ENCODE peak calls at places on chromosome 18, in five cellular contexts. One of them, this sample, is unnamed.

GRCh38 chr18:36203360-36203895 is 16.1 kb downstream of the MOCOS start:
- DNase-seq in HepG2: no peak
- DNase-seq in SK-N-SH: no peak
- DNase-seq in K562: no peak
- DNase-seq in H1: no peak
- DNase-seq in this sample: no peak

GRCh38 chr18:9869713-9870430 is 15.9 kb upstream of the TXNDC2 start:
- DNase-seq in H1: no peak
- DNase-seq in K562: peak; percentile 83
- DNase-seq in HepG2: peak; percentile 95
- DNase-seq in SK-N-SH: peak; percentile 25
- DNase-seq in this sample: peak; percentile 93

GRCh38 chr18:35524236-35524635 is 26.5 kb upstream of the INO80C start:
- DNase-seq in HepG2: no peak
- DNase-seq in SK-N-SH: no peak
- DNase-seq in H1: no peak
- DNase-seq in K562: no peak
- DNase-seq in this sample: no peak

GRCh38 chr18:40159141-40160017 is 1795.7 kb upstream of the PIK3C3 start:
- DNase-seq in SK-N-SH: peak; percentile 27
- DNase-seq in HepG2: peak; percentile 35
- DNase-seq in K562: no peak
- DNase-seq in H1: no peak
- DNase-seq in this sample: peak; percentile 16

GRCh38 chr18:53795061-53795460 is 429.4 kb downstream of the MBD2 start:
- DNase-seq in SK-N-SH: no peak
- DNase-seq in H1: no peak
- DNase-seq in HepG2: no peak
- DNase-seq in K562: no peak
- DNase-seq in this sample: no peak

GRCh38 chr18:57666818-57667497 is 45.3 kb upstream of the NARS1 start:
- DNase-seq in K562: peak; percentile 57
- DNase-seq in HepG2: no peak
- DNase-seq in SK-N-SH: no peak
- DNase-seq in H1: no peak
- DNase-seq in this sample: no peak

GRCh38 chr18:8895987-8896619 is 190.7 kb downstream of the MTCL1 start:
- DNase-seq in SK-N-SH: no peak
- DNase-seq in H1: no peak
- DNase-seq in HepG2: no peak
- DNase-seq in K562: no peak
- DNase-seq in this sample: no peak

GRCh38 chr18:8776544-8776943 is 71.2 kb downstream of the MTCL1 start:
- DNase-seq in HepG2: no peak
- DNase-seq in H1: no peak
- DNase-seq in K562: no peak
- DNase-seq in SK-N-SH: no peak
- DNase-seq in this sample: no peak

GRCh38 chr18:3044931-3045698 is 32.2 kb upstream of the LPIN2 start:
- DNase-seq in HepG2: peak; percentile 58
- DNase-seq in SK-N-SH: no peak
- DNase-seq in K562: no peak
- DNase-seq in H1: no peak
- DNase-seq in this sample: no peak

GRCh38 chr18:12939161-12939560 is 8.7 kb upstream of the SEH1L start:
- DNase-seq in K562: no peak
- DNase-seq in SK-N-SH: no peak
- DNase-seq in HepG2: no peak
- DNase-seq in H1: no peak
- DNase-seq in this sample: no peak

GRCh38 chr18:35915056-35915455 is 57.4 kb upstream of the RMP24 start:
- DNase-seq in SK-N-SH: no peak
- DNase-seq in K562: no peak
- DNase-seq in H1: no peak
- DNase-seq in HepG2: no peak
- DNase-seq in this sample: no peak

GRCh38 chr18:50803579-50803978 is 16.2 kb downstream of the MRO start:
- DNase-seq in K562: no peak
- DNase-seq in SK-N-SH: no peak
- DNase-seq in HepG2: no peak
- DNase-seq in H1: no peak
- DNase-seq in this sample: no peak

GRCh38 chr18:31049189-31049588 is 6.6 kb upstream of the DSC3 start:
- DNase-seq in HepG2: no peak
- DNase-seq in H1: no peak
- DNase-seq in K562: no peak
- DNase-seq in SK-N-SH: no peak
- DNase-seq in this sample: no peak

GRCh38 chr18:58202406-58202730 is 158.3 kb downstream of the NEDD4L start:
- DNase-seq in H1: no peak
- DNase-seq in SK-N-SH: peak; percentile 68
- DNase-seq in HepG2: no peak
- DNase-seq in K562: no peak
- DNase-seq in this sample: no peak

GRCh38 chr18:29840101-29840500 is 1202.4 kb downstream of the DSC3 start:
- DNase-seq in SK-N-SH: no peak
- DNase-seq in K562: no peak
- DNase-seq in HepG2: no peak
- DNase-seq in H1: no peak
- DNase-seq in this sample: peak; percentile 42

GRCh38 chr18:77866309-77866708 is 616.7 kb downstream of the GALR1 start:
- DNase-seq in SK-N-SH: no peak
- DNase-seq in H1: no peak
- DNase-seq in K562: no peak
- DNase-seq in HepG2: no peak
- DNase-seq in this sample: no peak

GRCh38 chr18:75455249-75456183 is 28.0 kb upstream of the SMIM21 start:
- DNase-seq in SK-N-SH: peak; percentile 40
- DNase-seq in H1: peak; percentile 69
- DNase-seq in HepG2: no peak
- DNase-seq in K562: no peak
- DNase-seq in this sample: no peak

GRCh38 chr18:67599277-67599676 is 82.8 kb upstream of the DSEL start:
- DNase-seq in K562: no peak
- DNase-seq in HepG2: no peak
- DNase-seq in H1: no peak
- DNase-seq in SK-N-SH: peak; percentile 57
- DNase-seq in this sample: no peak
- TF ChIP-seq JUND in K562: no peak
- TF ChIP-seq JUND in HepG2: no peak
- TF ChIP-seq JUND in H1: no peak
- TF ChIP-seq JUND in SK-N-SH: peak; percentile 57
- TF ChIP-seq JUND in this sample: no peak

GRCh38 chr18:79740741-79741700 is 56.7 kb upstream of the KCNG2 start:
- DNase-seq in H1: no peak
- DNase-seq in HepG2: no peak
- DNase-seq in SK-N-SH: no peak
- DNase-seq in K562: no peak
- DNase-seq in this sample: no peak
- TF ChIP-seq JUND in H1: no peak
- TF ChIP-seq JUND in HepG2: no peak
- TF ChIP-seq JUND in SK-N-SH: no peak
- TF ChIP-seq JUND in K562: no peak
- TF ChIP-seq JUND in this sample: no peak

GRCh38 chr18:26579941-26580618 is 31.7 kb upstream of the KCTD1 start:
- DNase-seq in H1: no peak
- DNase-seq in SK-N-SH: no peak
- DNase-seq in K562: no peak
- DNase-seq in HepG2: peak; percentile 15
- DNase-seq in this sample: peak; percentile 56
- TF ChIP-seq JUND in H1: no peak
- TF ChIP-seq JUND in SK-N-SH: no peak
- TF ChIP-seq JUND in K562: no peak
- TF ChIP-seq JUND in HepG2: no peak
- TF ChIP-seq JUND in this sample: peak; percentile 75

GRCh38 chr18:59556265-59556664 is 141.0 kb downstream of the CCBE1 start:
- DNase-seq in HepG2: no peak
- DNase-seq in H1: no peak
- DNase-seq in SK-N-SH: peak; percentile 52
- DNase-seq in K562: no peak
- DNase-seq in this sample: no peak
- TF ChIP-seq JUND in HepG2: no peak
- TF ChIP-seq JUND in H1: no peak
- TF ChIP-seq JUND in SK-N-SH: no peak
- TF ChIP-seq JUND in K562: no peak
- TF ChIP-seq JUND in this sample: no peak

GRCh38 chr18:21826196-21826595 is 85.6 kb downstream of the MIB1 start:
- DNase-seq in H1: no peak
- DNase-seq in HepG2: no peak
- DNase-seq in SK-N-SH: no peak
- DNase-seq in K562: no peak
- DNase-seq in this sample: no peak
- TF ChIP-seq JUND in H1: no peak
- TF ChIP-seq JUND in HepG2: no peak
- TF ChIP-seq JUND in SK-N-SH: no peak
- TF ChIP-seq JUND in K562: no peak
- TF ChIP-seq JUND in this sample: no peak

DNA sequence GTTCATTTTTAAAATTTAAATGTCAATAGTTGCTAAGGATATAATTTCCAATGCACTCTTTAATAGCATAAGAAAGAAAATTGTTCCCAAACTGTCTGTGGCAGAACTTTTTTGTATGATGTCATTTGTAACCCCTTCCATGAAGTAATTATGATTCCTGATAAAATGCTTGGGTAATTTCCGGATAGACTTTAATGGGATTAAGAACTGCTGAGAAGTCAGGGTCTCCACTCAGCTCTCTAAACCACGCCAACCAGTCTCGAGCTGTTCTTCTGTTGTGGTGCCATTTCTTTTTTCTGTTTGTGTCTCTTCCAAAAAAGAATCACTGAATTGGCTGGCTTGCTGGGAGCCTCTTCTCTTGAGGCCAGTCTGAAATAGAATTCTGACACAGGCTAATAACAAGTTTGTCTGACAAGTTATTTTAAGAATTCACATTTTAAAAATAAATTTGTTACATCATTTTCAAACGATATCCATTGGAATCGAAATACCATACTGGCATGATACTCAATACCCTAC is 199.0 kb downstream of the BCL2 start:
- DNase-seq in SK-N-SH: no peak
- DNase-seq in H1: no peak
- DNase-seq in HepG2: no peak
- DNase-seq in K562: no peak
- DNase-seq in this sample: no peak
- TF ChIP-seq JUND in SK-N-SH: no peak
- TF ChIP-seq JUND in H1: no peak
- TF ChIP-seq JUND in HepG2: no peak
- TF ChIP-seq JUND in K562: no peak
- TF ChIP-seq JUND in this sample: no peak

GRCh38 chr18:37873416-37873815 is 307.8 kb upstream of the CELF4 start:
- DNase-seq in HepG2: no peak
- DNase-seq in K562: no peak
- DNase-seq in SK-N-SH: no peak
- DNase-seq in H1: no peak
- DNase-seq in this sample: no peak
- TF ChIP-seq JUND in HepG2: no peak
- TF ChIP-seq JUND in K562: no peak
- TF ChIP-seq JUND in SK-N-SH: no peak
- TF ChIP-seq JUND in H1: no peak
- TF ChIP-seq JUND in this sample: no peak

DNA sequence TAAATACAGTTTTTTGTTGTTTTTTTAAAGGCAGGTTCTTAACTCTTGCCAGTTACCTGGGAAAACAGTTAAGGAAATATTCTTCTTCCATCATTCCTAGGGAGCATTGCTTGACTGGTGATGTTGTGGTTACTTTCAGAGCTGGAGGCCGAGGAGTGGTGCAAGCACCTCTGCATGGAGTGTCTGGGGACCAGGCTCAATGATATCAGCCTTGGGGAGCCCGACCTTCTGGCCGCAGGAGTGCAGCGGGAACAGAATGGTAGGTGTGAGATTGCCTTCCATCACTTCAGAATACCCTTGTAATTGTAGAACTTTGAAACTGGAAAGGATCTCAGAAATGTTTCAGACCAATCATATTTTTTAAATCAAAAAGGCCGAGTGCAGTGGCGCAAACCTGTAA is 270.1 kb downstream of the CD226 start:
- DNase-seq in K562: no peak
- DNase-seq in SK-N-SH: no peak
- DNase-seq in HepG2: no peak
- DNase-seq in H1: no peak
- DNase-seq in this sample: no peak
- TF ChIP-seq JUND in K562: no peak
- TF ChIP-seq JUND in SK-N-SH: no peak
- TF ChIP-seq JUND in HepG2: no peak
- TF ChIP-seq JUND in H1: no peak
- TF ChIP-seq JUND in this sample: no peak

This sample was measured in HCT116.